ENCODE peak calls at places on chromosomes 5 and 9, in six cellular contexts. H is glutamatergic neuron, L is colonic mucosa, K is B cell, T is K562, D is GM12865. A is an unnamed sample.

GRCh38 chr9:130765135-130766030 is 69.7 kb upstream of the ABL1 start:
- DNase-seq in D (peak), L (no peak), H (no peak), K (no peak), T (no peak), A (no peak)

GRCh38 chr5:142320851-142321560 is 3.8 kb downstream of the SPRY4 start:
- DNase-seq in D (no peak), L (no peak), K (no peak), H (peak), T (no peak), A (no peak)

GRCh38 chr5:149445739-149446369 is 66.8 kb upstream of the IL17B start:
- DNase-seq in K (no peak), D (no peak), T (peak), H (no peak), L (no peak), A (no peak)

GRCh38 chr9:21711504-21711903 is 90.9 kb upstream of the MTAP start:
- DNase-seq in K (no peak), L (no peak), T (no peak), D (peak), H (no peak), A (peak)

GRCh38 chr5:42404366-42404765 is 18.9 kb upstream of the GHR start:
- DNase-seq in H (no peak), L (no peak), K (no peak), T (no peak), D (no peak), A (no peak)

GRCh38 chr5:61964199-61964598 is 341.8 kb upstream of the KIF2A start:
- DNase-seq in D (no peak), K (no peak), L (no peak), T (no peak), H (no peak), A (no peak)

GRCh38 chr5:78213799-78214198 is 80.7 kb downstream of the AP3B1 start:
- DNase-seq in D (no peak), H (no peak), K (no peak), L (no peak), T (no peak), A (no peak)

GRCh38 chr9:125558453-125559084 is 148.4 kb downstream of the MAPKAP1 start:
- DNase-seq in K (peak), T (peak), H (peak), L (peak), D (peak), A (peak)

GRCh38 chr9:123997665-123998277 is 13.8 kb upstream of the LHX2 start:
- DNase-seq in D (peak), L (peak), T (no peak), H (peak), K (peak), A (no peak)

GRCh38 chr5:66452109-66452508 is 144.1 kb upstream of the MAST4 start:
- DNase-seq in D (no peak), H (no peak), K (no peak), T (no peak), L (no peak), A (no peak)

GRCh38 chr9:127455299-127455992 is 4.1 kb downstream of the LRSAM1 start:
- DNase-seq in K (no peak), T (peak), L (peak), D (peak), H (no peak), A (no peak)

GRCh38 chr5:178641711-178642110 is 14.9 kb upstream of the CLK4 start:
- DNase-seq in T (no peak), H (no peak), D (no peak), K (no peak), L (no peak), A (no peak)

DNA sequence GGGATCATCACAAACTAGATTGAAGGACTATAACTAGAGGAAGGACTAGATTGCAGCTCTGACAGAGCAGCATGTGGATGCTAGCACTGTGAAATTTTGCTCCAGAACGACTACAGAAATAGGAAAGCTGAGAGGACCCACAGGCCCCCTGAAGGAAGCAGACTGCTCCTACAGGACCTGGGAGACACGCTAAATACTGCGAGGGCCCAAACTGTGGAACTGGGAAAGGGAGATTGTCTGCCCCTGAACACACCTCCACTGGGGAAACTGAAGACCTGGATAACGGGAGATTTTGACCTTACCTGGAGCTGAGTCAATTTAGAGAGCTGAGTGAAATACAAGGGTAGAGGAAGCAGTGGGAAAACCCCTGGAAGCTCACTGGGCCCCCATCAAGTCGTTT is 19.2 kb downstream of the TRIM36 start:
- DNase-seq in T (no peak), D (no peak), H (no peak), L (no peak), K (no peak), A (no peak)
- TF ChIP-seq CTCF in T (no peak), D (no peak), H (no peak), L (no peak), K (no peak), A (no peak)

GRCh38 chr9:133357656-133358055 is 1.3 kb downstream of the SURF2 start:
- DNase-seq in L (no peak), T (no peak), K (no peak), D (no peak), H (no peak), A (no peak)

GRCh38 chr9:133353548-133353947 is 2.7 kb downstream of the SURF1 start:
- DNase-seq in D (no peak), T (no peak), L (no peak), K (no peak), H (no peak), A (no peak)

GRCh38 chr9:133355881-133356357 is 368 bp downstream of the SURF1 start:
- DNase-seq in L (no peak), K (no peak), T (no peak), D (no peak), H (no peak), A (no peak)

GRCh38 chr9:133354766-133355165 is 1.5 kb downstream of the SURF1 start:
- DNase-seq in D (no peak), K (no peak), L (no peak), H (no peak), T (no peak), A (no peak)

GRCh38 chr9:133356391-133357091 is at the start of the genes SURF1 and SURF2:
- DNase-seq in T (peak), K (peak), L (peak), H (peak), D (peak), A (peak)
- TF ChIP-seq CTCF in T (peak), K (peak), L (no peak), H (no peak), D (peak), A (no peak)

GRCh38 chr5:168790037-168790635 is 211.0 kb upstream of the PANK3 start:
- DNase-seq in T (no peak), K (no peak), D (no peak), H (no peak), L (no peak), A (no peak)

GRCh38 chr5:168788786-168789185 is 209.6 kb upstream of the PANK3 start:
- DNase-seq in K (no peak), H (no peak), D (no peak), L (no peak), T (no peak), A (no peak)

GRCh38 chr5:168788107-168788506 is 208.9 kb upstream of the PANK3 start:
- DNase-seq in T (no peak), H (no peak), K (no peak), L (no peak), D (no peak), A (no peak)

GRCh38 chr5:168792678-168793077 is 213.5 kb upstream of the PANK3 start:
- DNase-seq in L (no peak), D (no peak), K (no peak), H (no peak), T (no peak), A (no peak)

DNA sequence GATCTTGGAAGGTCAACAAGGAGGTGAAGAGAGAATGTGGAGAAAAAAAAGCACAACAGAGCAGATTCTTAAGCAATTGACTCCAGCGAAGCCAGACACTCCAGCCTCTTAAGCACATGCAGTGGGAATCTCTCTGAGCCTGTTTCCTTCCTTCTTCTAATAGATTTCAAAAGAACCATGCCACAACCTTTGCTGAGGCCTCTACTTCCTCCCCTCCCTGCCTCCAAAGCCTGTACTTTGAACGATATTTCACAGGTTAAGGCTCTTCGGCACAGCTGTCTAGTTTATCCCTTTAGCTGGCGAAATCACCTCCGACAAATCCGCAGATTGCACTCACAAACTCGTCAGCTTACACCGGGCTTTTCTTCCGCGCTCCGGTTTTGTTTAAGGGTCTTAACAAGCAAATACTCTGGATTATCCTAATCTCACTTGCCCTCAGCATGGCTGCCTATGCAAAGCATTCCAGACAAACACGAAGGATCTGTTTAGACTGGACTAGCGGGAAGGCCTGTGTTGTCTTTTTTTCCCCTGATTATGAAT is 211.6 kb upstream of the PANK3 start:
- DNase-seq in T (no peak), H (no peak), D (no peak), K (no peak), L (no peak), A (no peak)
- TF ChIP-seq CTCF in T (no peak), H (no peak), D (no peak), K (no peak), L (no peak), A (no peak)

GRCh38 chr9:9790216-9790872 is 822.5 kb downstream of the PTPRD start:
- DNase-seq in L (peak), T (no peak), K (peak), D (peak), H (peak), A (peak)
- TF ChIP-seq CTCF in L (peak), T (peak), K (peak), D (peak), H (peak), A (peak)

DNA sequence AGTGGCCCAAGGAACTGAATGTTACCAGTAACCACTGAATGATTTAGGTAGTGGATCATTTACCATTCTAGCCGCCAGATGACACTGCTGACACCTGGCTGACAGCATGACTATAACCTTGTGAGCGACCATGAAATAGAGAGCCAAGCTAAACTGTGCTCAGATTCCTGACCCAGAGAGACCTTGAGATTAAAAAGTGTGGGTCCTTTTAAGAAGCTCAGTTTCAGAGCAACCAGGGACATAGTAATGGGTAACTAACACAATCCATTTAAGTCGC is 566.0 kb downstream of the EFNA5 start:
- DNase-seq in H (no peak), L (no peak), T (no peak), D (peak), K (no peak), A (no peak)
- TF ChIP-seq CTCF in H (no peak), L (no peak), T (no peak), D (peak), K (no peak), A (no peak)

GRCh38 chr9:19660019-19660418 is 128.8 kb downstream of the SLC24A2 start:
- DNase-seq in K (no peak), D (no peak), T (no peak), L (no peak), H (no peak), A (no peak)
- TF ChIP-seq CTCF in K (no peak), D (no peak), T (no peak), L (no peak), H (no peak), A (no peak)

GRCh38 chr9:35161713-35162604 is at the start of gene UNC13B:
- DNase-seq in L (peak), T (peak), D (peak), H (peak), K (peak), A (peak)
- TF ChIP-seq CTCF in L (no peak), T (no peak), D (no peak), H (peak), K (no peak), A (peak)

A was measured in neural crest cell.